ENCODE peak calls at places on chromosomes 5 and 9, in six cellular contexts. H, T, D, V, N and U are unnamed samples.

GRCh38 chr9:112925058-112925641 is 34.5 kb upstream of the SLC46A2 start:
- DNase-seq in H (no peak), N (peak; percentile 28), T (peak; percentile 89), V (peak; percentile 45), D (no peak), U (no peak)

GRCh38 chr5:116343961-116344360 is 230.7 kb downstream of the SEMA6A start:
- DNase-seq in D (no peak), N (no peak), H (no peak), V (no peak), T (no peak), U (no peak)

GRCh38 chr9:38037981-38038306 is 31.1 kb downstream of the SHB start:
- DNase-seq in V (no peak), D (no peak), T (no peak), H (no peak), N (no peak), U (no peak)

GRCh38 chr9:33162721-33163311 is 4.3 kb downstream of the B4GALT1 start:
- DNase-seq in H (no peak), T (no peak), N (no peak), V (peak; percentile 55), D (no peak), U (no peak)

GRCh38 chr9:134191455-134192209 is 27.3 kb upstream of the RNU6ATAC start:
- DNase-seq in D (no peak), N (no peak), H (no peak), T (no peak), V (no peak), U (no peak)

GRCh38 chr5:117454716-117455212 is 880.1 kb upstream of the SEMA6A start:
- DNase-seq in V (peak; percentile 12), N (no peak), T (peak; percentile 85), H (no peak), D (peak; percentile 36), U (peak; percentile 14)

GRCh38 chr9:91515074-91515687 is 91.5 kb upstream of the NFIL3 start:
- DNase-seq in D (peak; percentile 5), T (peak; percentile 46), N (no peak), V (peak; percentile 80), H (no peak), U (no peak)

GRCh38 chr5:138570871-138571270 is 4.3 kb downstream of the HSPA9 start:
- DNase-seq in H (no peak), T (no peak), N (no peak), D (no peak), V (no peak), U (no peak)

GRCh38 chr5:58188287-58188651 is 271.6 kb downstream of the PLK2 start:
- DNase-seq in N (no peak), H (no peak), V (peak; percentile 62), D (no peak), T (no peak), U (no peak)

GRCh38 chr9:131747352-131747751 is 7.5 kb upstream of the RAPGEF1 start:
- DNase-seq in D (no peak), N (no peak), H (no peak), T (peak; percentile 37), V (peak; percentile 66), U (no peak)